ENCODE peak calls at places on chromosomes 4 and X, in four cellular contexts. P is K562, V is H1, T is GM12878. J is an unnamed sample.

GRCh38 chr4:153223935-153224334 is 19.7 kb downstream of the TRIM2 start:
- DNase-seq in P (no peak), V (no peak), T (no peak), J (peak)

GRCh38 chrX:133005038-133005437 is 46.6 kb upstream of the HS6ST2 start:
- DNase-seq in T (no peak), V (no peak), P (peak), J (peak)

GRCh38 chr4:88356771-88357170 is 21.9 kb upstream of the HERC6 start:
- DNase-seq in V (no peak), T (no peak), P (no peak), J (no peak)

GRCh38 chr4:180280076-180280475 is 1963.1 kb upstream of the TENM3 start:
- DNase-seq in V (no peak), T (peak), P (no peak), J (no peak)

GRCh38 chr4:88729146-88729755 is 31.6 kb upstream of the NAP1L5 start:
- DNase-seq in T (no peak), P (no peak), V (no peak), J (peak)

GRCh38 chrX:150257348-150258175 is 105.6 kb upstream of the MAMLD1 start:
- DNase-seq in P (no peak), T (no peak), V (no peak), J (no peak)

GRCh38 chr4:82784615-82785247 is 13.9 kb downstream of the SCD5 start:
- DNase-seq in P (no peak), V (no peak), T (no peak), J (peak)

GRCh38 chrX:140526138-140526537 is 21.3 kb upstream of the SOX3 start:
- DNase-seq in P (no peak), V (no peak), T (no peak), J (no peak)

GRCh38 chr4:94811653-94812052 is 53.9 kb downstream of the BMPR1B start:
- DNase-seq in P (no peak), V (no peak), T (no peak), J (peak)

GRCh38 chrX:46707274-46707965 is 51.5 kb downstream of the SLC9A7 start:
- DNase-seq in T (no peak), P (no peak), V (no peak), J (no peak)

GRCh38 chrX:96692454-96692853 is 7.8 kb downstream of the DIAPH2 start:
- DNase-seq in T (no peak), V (no peak), P (no peak), J (no peak)

GRCh38 chr4:44638091-44638490 is 13.3 kb downstream of the YIPF7 start:
- DNase-seq in T (no peak), P (no peak), V (no peak), J (no peak)

GRCh38 chr4:70793626-70794025 is 46.1 kb downstream of the GRSF1 start:
- DNase-seq in V (no peak), T (no peak), P (no peak), J (no peak)

GRCh38 chr4:33961751-33962150 is 2282.6 kb downstream of the ARAP2 start:
- DNase-seq in V (no peak), T (no peak), P (no peak), J (no peak)

GRCh38 chrX:51459125-51459524 is 37.3 kb downstream of the NUDT11 start:
- DNase-seq in P (peak), V (no peak), T (no peak), J (peak)

GRCh38 chrX:40508560-40508959 is 72.2 kb upstream of the ATP6AP2 start:
- DNase-seq in T (no peak), V (no peak), P (no peak), J (no peak)

GRCh38 chr4:77819836-77820679 is 890 bp upstream of the CNOT6L start:
- DNase-seq in V (no peak), T (peak), P (peak), J (peak)

GRCh38 chr4:101366331-101366730 is 19.0 kb upstream of the PPP3CA start:
- DNase-seq in T (no peak), V (no peak), P (no peak), J (no peak)

GRCh38 chrX:132480581-132481203 is 8.1 kb downstream of the MBNL3 start:
- DNase-seq in T (peak), P (no peak), V (no peak), J (peak)

GRCh38 chr4:168541608-168541953 is 44.7 kb downstream of the PALLD start:
- DNase-seq in V (no peak), T (no peak), P (no peak), J (no peak)

GRCh38 chr4:55407119-55407518 is 11.4 kb downstream of the TMEM165 start:
- DNase-seq in T (no peak), P (no peak), V (no peak), J (no peak)

GRCh38 chr4:110615366-110616161 is 7.3 kb downstream of the PITX2 start:
- DNase-seq in T (no peak), P (no peak), V (no peak), J (no peak)

GRCh38 chr4:58602701-58603359 is 1492.6 kb upstream of the IGFBP7 start:
- DNase-seq in V (no peak), T (no peak), P (no peak), J (no peak)

GRCh38 chrX:56025872-56026571 is 206.1 kb upstream of the KLF8 start:
- DNase-seq in V (no peak), P (peak), T (no peak), J (no peak)

GRCh38 chr4:100679926-100680325 is 162.1 kb upstream of the EMCN start:
- DNase-seq in V (no peak), T (no peak), P (no peak), J (peak)

GRCh38 chrX:44828008-44828605 is 15.7 kb upstream of the DUSP21 start:
- DNase-seq in T (no peak), P (peak), V (no peak), J (peak)

GRCh38 chr4:156790866-156791265 is 180.7 kb downstream of the PDGFC start:
- DNase-seq in V (no peak), P (no peak), T (no peak), J (peak)

GRCh38 chr4:38132140-38132673 is 172.0 kb downstream of the PTTG2 start:
- DNase-seq in P (no peak), T (peak), V (no peak), J (peak)

GRCh38 chrX:20498851-20499635 is 232.3 kb upstream of the RPS6KA3 start:
- DNase-seq in V (no peak), P (no peak), T (no peak), J (no peak)

GRCh38 chrX:71253253-71254091 is 468 bp downstream of the ZMYM3 start:
- DNase-seq in T (no peak), P (peak), V (no peak), J (peak)

GRCh38 chrX:13376857-13377441 is 57.1 kb upstream of the ATXN3L start:
- DNase-seq in P (no peak), T (no peak), V (no peak), J (no peak)

GRCh38 chrX:24242649-24243556 is 71.0 kb downstream of the SUPT20HL2 start:
- DNase-seq in T (peak), P (no peak), V (no peak), J (no peak)

GRCh38 chr4:95092762-95093161 is 335.0 kb downstream of the BMPR1B start:
- DNase-seq in V (no peak), T (no peak), P (peak), J (peak)

GRCh38 chr4:153224474-153224873 is 20.2 kb downstream of the TRIM2 start:
- DNase-seq in V (no peak), T (no peak), P (no peak), J (no peak)

GRCh38 chr4:16909245-16909644 is 10.8 kb upstream of the LDB2 start:
- DNase-seq in T (no peak), V (no peak), P (no peak), J (no peak)

GRCh38 chr4:129675036-129675435 is 579.1 kb downstream of the C4orf33 start:
- DNase-seq in T (no peak), V (no peak), P (no peak), J (no peak)

GRCh38 chrX:102651242-102651967 is at the start of gene GPRASP1:
- DNase-seq in P (no peak), V (no peak), T (no peak), J (peak)

DNA sequence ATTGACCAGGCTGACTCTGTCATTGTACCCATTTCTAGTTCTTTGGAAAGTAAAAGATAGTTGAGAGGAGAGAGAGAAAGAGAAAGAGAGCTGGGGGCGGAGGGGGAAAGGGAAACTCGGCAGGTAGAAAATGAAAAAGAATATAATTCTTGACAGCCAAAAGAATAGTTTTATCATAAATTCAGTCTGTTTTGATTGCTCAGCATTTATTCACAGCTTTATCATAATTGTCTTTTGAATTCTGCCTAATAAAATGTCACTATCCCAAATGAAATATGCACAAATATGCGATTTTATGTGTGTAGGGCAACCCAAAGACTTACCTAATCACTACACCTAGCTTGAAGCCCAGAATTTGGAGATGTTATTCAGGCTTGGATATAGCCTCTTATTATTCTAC is 1024.0 kb upstream of the PABPC4L start:
- DNase-seq in P (no peak), T (no peak), V (no peak), J (no peak)
- TF ChIP-seq POLR2A in P (no peak), T (no peak), V (no peak), J (no peak)

GRCh38 chrX:97842468-97843199 is 958.9 kb downstream of the RPA4 start:
- DNase-seq in T (no peak), V (no peak), P (no peak), J (no peak)

GRCh38 chrX:97844943-97845342 is 961.2 kb downstream of the RPA4 start:
- DNase-seq in T (no peak), V (no peak), P (no peak), J (no peak)

GRCh38 chrX:97844161-97844560 is 960.5 kb downstream of the RPA4 start:
- DNase-seq in T (no peak), V (no peak), P (no peak), J (no peak)

GRCh38 chrX:97841544-97842179 is 958.0 kb downstream of the RPA4 start:
- DNase-seq in V (no peak), T (no peak), P (no peak), J (no peak)

GRCh38 chrX:97843200-97843811 is 959.6 kb downstream of the RPA4 start:
- DNase-seq in V (no peak), P (peak), T (no peak), J (no peak)
- TF ChIP-seq MAX in V (no peak), P (no peak), T (no peak), J (no peak)

GRCh38 chr4:146632770-146633470 is 5.8 kb upstream of the POU4F2 start:
- DNase-seq in V (no peak), T (no peak), P (no peak), J (no peak)

GRCh38 chr4:146638801-146639351 is at the start of gene POU4F2:
- DNase-seq in T (no peak), V (no peak), P (no peak), J (peak)

GRCh38 chr4:146637853-146638800 is 566 bp upstream of the POU4F2 start:
- DNase-seq in V (no peak), P (no peak), T (no peak), J (no peak)

GRCh38 chr4:146633471-146633800 is 5.3 kb upstream of the POU4F2 start:
- DNase-seq in T (no peak), P (no peak), V (no peak), J (no peak)

DNA sequence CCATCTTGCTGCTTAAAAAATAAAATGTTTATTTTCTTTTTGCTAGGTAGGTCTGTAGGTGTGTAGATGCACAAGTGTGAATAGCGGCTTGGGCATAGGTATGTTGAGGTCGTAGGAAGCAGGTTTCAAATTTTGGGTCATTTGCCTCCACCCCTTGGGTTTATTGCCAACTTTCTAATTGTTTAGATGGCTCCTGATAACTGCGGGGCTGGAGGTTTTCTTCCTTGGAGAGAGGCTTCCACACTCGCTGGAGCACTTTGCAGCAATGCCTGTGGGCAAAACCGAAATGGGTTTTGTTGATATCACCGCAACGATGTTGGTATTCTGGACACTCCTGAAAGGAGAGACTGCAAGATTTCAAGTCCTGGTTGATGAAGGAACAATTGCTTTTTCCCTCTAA is 3.9 kb upstream of the POU4F2 start:
- DNase-seq in P (no peak), T (no peak), V (no peak), J (no peak)
- TF ChIP-seq EZH2 in P (no peak), T (no peak), V (peak), J (no peak)

GRCh38 chr4:40749717-40750460 is at the start of gene NSUN7:
- DNase-seq in P (no peak), T (no peak), V (peak), J (peak)
- TF ChIP-seq POLR2A in P (no peak), T (peak), V (peak), J (no peak)

GRCh38 chrX:30657542-30658238 is 4.5 kb downstream of the GK start:
- DNase-seq in P (no peak), V (no peak), T (no peak), J (no peak)
- TF ChIP-seq MAX in P (no peak), V (no peak), T (no peak), J (no peak)

GRCh38 chrX:633655-634305 is 3.2 kb downstream of the SHOX start:
- DNase-seq in V (no peak), T (no peak), P (no peak), J (no peak)
- TF ChIP-seq EZH2 in V (peak), T (no peak), P (no peak), J (no peak)

GRCh38 chr4:99117876-99118693 is 26.0 kb downstream of the ADH4 start:
- DNase-seq in V (no peak), P (peak), T (no peak), J (peak)
- TF ChIP-seq POLR2A in V (no peak), P (no peak), T (no peak), J (no peak)

DNA sequence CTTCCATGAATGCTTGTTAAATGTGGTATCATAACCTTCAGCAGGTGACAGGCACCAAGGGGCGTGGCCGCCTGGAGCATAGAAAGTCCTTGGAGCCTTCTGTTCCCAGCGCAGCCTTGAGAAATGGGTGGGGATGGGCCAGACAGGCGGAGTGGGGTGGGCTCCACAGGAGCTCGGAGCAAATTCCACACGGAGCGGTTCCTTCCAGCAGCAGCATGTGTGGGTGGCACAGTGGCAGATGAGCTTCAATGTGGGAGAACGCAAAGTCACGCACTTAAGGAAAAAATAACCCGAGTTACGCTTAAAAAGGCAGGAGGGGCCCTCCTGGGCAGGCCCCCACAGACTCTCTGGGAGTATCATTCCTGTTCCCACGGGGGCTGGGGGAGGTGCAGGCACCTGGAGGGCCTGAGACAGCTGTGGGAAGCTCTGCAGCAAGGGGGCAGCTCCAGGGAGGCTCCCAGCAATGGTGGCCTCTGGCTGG is 15.3 kb downstream of the TMEM271 start:
- DNase-seq in P (no peak), V (no peak), T (no peak), J (no peak)
- TF ChIP-seq MAX in P (no peak), V (no peak), T (no peak), J (no peak)

GRCh38 chr4:2059034-2059725 is at the start of gene NAT8L:
- DNase-seq in T (no peak), P (peak), V (no peak), J (no peak)

GRCh38 chr4:2059726-2060577 is 825 bp downstream of the NAT8L start:
- DNase-seq in T (no peak), P (peak), V (no peak), J (no peak)

GRCh38 chr4:2060578-2061207 is 1.6 kb downstream of the NAT8L start:
- DNase-seq in P (no peak), T (no peak), V (peak), J (no peak)

GRCh38 chr4:2057382-2058065 is 1.6 kb upstream of the NAT8L start:
- DNase-seq in V (no peak), T (no peak), P (no peak), J (no peak)

DNA sequence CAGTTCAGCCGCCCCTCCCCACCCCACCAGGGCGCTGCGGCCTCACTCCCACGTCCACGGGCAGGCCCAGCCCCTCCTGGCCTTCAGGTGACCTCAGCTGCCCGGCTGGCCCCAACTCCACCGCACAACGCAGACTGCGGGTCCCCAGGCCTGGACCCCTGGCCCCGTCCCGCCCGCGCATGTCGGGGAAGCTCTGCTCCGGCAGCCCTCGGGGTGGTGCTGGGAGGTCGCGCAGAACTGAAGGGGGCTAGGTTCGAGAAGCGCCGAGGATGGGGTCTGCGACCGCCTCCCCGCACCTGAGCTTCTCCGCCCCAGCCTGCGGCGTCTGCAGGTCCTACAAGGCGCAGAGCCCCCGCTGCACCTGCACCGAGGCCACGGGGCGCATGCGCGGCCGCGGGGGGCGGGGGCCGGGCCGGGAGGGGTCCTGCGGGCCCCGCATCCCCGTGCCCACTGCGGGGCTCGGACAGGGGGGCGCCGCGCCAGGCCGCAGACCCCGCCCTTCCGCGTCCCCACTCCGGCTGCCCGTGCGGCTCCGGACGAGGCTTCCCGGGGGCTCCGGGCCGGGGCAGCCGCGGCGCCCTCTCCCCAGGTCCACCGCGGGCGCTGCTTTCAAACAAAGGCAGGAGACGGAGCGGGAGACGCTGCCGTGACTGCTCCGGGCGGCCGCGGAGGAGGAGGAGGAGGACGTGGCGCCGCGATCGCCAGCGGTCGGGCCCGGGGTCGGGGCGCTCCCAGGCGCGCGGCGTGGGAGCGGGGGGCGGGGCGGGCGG is 678 bp upstream of the NAT8L start:
- DNase-seq in P (peak), T (no peak), V (no peak), J (no peak)
- TF ChIP-seq EZH2 in P (no peak), T (no peak), V (no peak), J (peak)